ENCODE peak calls at places on chromosomes 2 and 18, in eight cellular contexts. G, L, W, Q, V, B, C and D are unnamed samples.

GRCh38 chr18:51110073-51110797 is 80.2 kb downstream of the SMAD4 start:
- DNase-seq in G (peak), L (peak), W (peak), Q (peak), V (no peak), B (peak), C (peak), D (peak)

GRCh38 chr18:26741041-26741440 is 124.5 kb downstream of the AQP4 start:
- DNase-seq in G (no peak), L (no peak), W (no peak), Q (no peak), V (no peak), B (no peak), C (no peak), D (no peak)

GRCh38 chr2:38248707-38249106 is 128.4 kb downstream of the ATL2 start:
- DNase-seq in G (no peak), L (no peak), W (no peak), Q (no peak), V (no peak), B (no peak), C (peak), D (no peak)

GRCh38 chr2:46656640-46657039 is 177.3 kb downstream of the TMEM247 start:
- DNase-seq in G (no peak), L (peak), W (no peak), Q (no peak), V (no peak), B (no peak), C (no peak), D (no peak)

GRCh38 chr2:8573234-8573941 is 108.5 kb upstream of the ID2 start:
- DNase-seq in G (peak), L (peak), W (no peak), Q (peak), V (no peak), B (peak), C (no peak), D (no peak)

GRCh38 chr2:169892951-169893350 is 65.7 kb downstream of the UBR3 start:
- DNase-seq in G (no peak), L (no peak), W (no peak), Q (no peak), V (no peak), B (no peak), C (no peak), D (no peak)

GRCh38 chr2:237351796-237352195 is 62.2 kb downstream of the COL6A3 start:
- DNase-seq in G (no peak), L (no peak), W (no peak), Q (no peak), V (no peak), B (no peak), C (no peak), D (no peak)

GRCh38 chr2:156470975-156471583 is 34.9 kb downstream of the GPD2 start:
- DNase-seq in G (no peak), L (no peak), W (no peak), Q (no peak), V (no peak), B (no peak), C (no peak), D (no peak)

GRCh38 chr2:36433311-36434217 is 78.0 kb downstream of the CRIM1 start:
- DNase-seq in G (no peak), L (peak), W (no peak), Q (peak), V (no peak), B (peak), C (no peak), D (peak)

GRCh38 chr2:72236445-72237067 is 88.9 kb upstream of the CYP26B1 start:
- DNase-seq in G (no peak), L (no peak), W (no peak), Q (no peak), V (no peak), B (no peak), C (no peak), D (no peak)

GRCh38 chr2:203327918-203328734 is at the start of gene ABI2:
- DNase-seq in G (peak), L (peak), W (peak), Q (peak), V (peak), B (peak), C (peak), D (peak)

GRCh38 chr2:38716185-38716584 is 35.0 kb downstream of the SRSF7 start:
- DNase-seq in G (no peak), L (no peak), W (no peak), Q (no peak), V (no peak), B (peak), C (no peak), D (no peak)

GRCh38 chr2:179758636-179759035 is 102.8 kb downstream of the ZNF385B start:
- DNase-seq in G (no peak), L (no peak), W (no peak), Q (no peak), V (no peak), B (no peak), C (no peak), D (no peak)

GRCh38 chr2:54348672-54349071 is 92.6 kb upstream of the TSPYL6 start:
- DNase-seq in G (no peak), L (no peak), W (no peak), Q (no peak), V (no peak), B (peak), C (no peak), D (no peak)

GRCh38 chr2:37599688-37600525 is 71.5 kb downstream of the CDC42EP3 start:
- DNase-seq in G (peak), L (no peak), W (no peak), Q (no peak), V (no peak), B (no peak), C (no peak), D (peak)

GRCh38 chr18:21167641-21168372 is 56.2 kb upstream of the ROCK1 start:
- DNase-seq in G (peak), L (no peak), W (no peak), Q (no peak), V (no peak), B (peak), C (no peak), D (peak)

GRCh38 chr2:98806266-98806697 is 75.3 kb upstream of the MGAT4A start:
- DNase-seq in G (peak), L (no peak), W (no peak), Q (peak), V (peak), B (no peak), C (peak), D (peak)

GRCh38 chr18:55102958-55103456 is 143.7 kb upstream of the CCDC68 start:
- DNase-seq in G (no peak), L (no peak), W (no peak), Q (no peak), V (no peak), B (no peak), C (no peak), D (no peak)

GRCh38 chr2:223588251-223588650 is 13.9 kb downstream of the SCG2 start:
- DNase-seq in G (no peak), L (no peak), W (no peak), Q (no peak), V (no peak), B (no peak), C (no peak), D (no peak)

GRCh38 chr2:38733300-38733971 is 17.7 kb downstream of the SRSF7 start:
- DNase-seq in G (no peak), L (no peak), W (no peak), Q (no peak), V (no peak), B (peak), C (no peak), D (no peak)

GRCh38 chr2:45713126-45713525 is 61.7 kb downstream of the PRKCE start:
- DNase-seq in G (no peak), L (no peak), W (no peak), Q (no peak), V (no peak), B (no peak), C (no peak), D (no peak)

GRCh38 chr2:120576509-120577474 is 158.9 kb upstream of the GLI2 start:
- DNase-seq in G (peak), L (no peak), W (no peak), Q (peak), V (no peak), B (no peak), C (peak), D (peak)
- H3K4me3 ChIP-seq in G (peak), L (no peak), W (no peak), Q (peak), V (peak), B (no peak), C (no peak), D (no peak)

GRCh38 chr2:163475815-163476214 is 260.0 kb downstream of the FIGN start:
- DNase-seq in G (no peak), L (no peak), W (no peak), Q (no peak), V (no peak), B (no peak), C (no peak), D (no peak)
- TF ChIP-seq EP300 in G (no peak), L (no peak), W (no peak), Q (no peak), V (no peak), B (no peak), C (no peak), D (no peak)

DNA sequence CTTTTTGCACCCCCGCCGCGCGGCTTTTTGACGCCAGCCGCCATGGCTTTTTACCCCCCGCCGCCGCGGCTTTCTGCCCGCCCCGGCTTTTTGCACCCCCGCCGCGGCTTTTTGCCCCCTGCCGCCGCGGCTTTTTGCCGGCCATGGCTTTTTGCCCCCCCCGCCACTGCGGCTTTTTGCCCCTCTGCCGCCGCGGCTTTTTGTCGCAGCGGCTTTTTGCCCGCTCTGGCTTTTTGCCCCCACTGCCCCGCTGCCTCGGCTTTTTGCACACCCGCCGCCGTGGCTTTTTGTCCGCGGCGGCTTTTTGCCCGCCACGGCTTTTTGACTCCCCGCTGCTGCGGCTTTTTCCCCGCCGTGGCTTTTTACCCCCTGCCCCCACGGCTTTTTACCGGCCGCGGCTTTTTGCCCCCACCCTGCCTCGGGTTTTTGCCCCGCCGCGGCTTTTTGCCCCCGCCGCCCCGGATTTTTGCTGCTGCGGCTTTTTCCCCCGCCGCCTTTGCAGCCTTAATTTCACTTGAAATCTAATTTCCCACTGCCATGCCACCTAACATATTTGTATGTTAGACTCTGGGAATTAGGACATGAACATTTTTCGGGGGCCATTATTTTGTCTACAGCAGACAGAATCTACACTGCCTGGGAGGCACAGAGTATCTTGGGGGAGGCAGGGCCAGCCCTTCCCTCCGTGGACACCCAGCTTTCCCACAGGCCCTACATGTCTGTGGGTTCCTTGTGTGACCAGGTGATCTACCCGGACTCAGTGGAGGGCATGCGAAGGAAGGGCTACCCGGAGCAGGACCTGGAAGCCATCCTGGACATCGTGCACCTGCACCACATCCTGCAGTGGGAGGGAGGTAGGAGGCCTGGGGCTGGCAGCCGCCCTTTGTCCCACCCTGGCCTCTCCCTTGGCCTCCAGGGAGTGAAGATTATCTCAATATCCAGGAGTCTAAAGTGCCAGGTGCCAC is 3031.0 kb upstream of the TEKT4 start:
- DNase-seq in G (no peak), L (no peak), W (no peak), Q (no peak), V (no peak), B (no peak), C (no peak), D (no peak)
- H3K4me3 ChIP-seq in G (peak), L (no peak), W (peak), Q (peak), V (peak), B (peak), C (no peak), D (no peak)

GRCh38 chr2:43331428-43331827 is 105.0 kb upstream of the ZFP36L2 start:
- DNase-seq in G (no peak), L (no peak), W (no peak), Q (no peak), V (no peak), B (no peak), C (peak), D (no peak)
- TF ChIP-seq EP300 in G (no peak), L (no peak), W (no peak), Q (no peak), V (no peak), B (no peak), C (peak), D (no peak)

GRCh38 chr2:172736419-172737174 is 952 bp downstream of the RAPGEF4 start:
- DNase-seq in G (no peak), L (no peak), W (no peak), Q (no peak), V (no peak), B (no peak), C (no peak), D (no peak)
- H3K4me3 ChIP-seq in G (peak), L (no peak), W (peak), Q (peak), V (peak), B (peak), C (peak), D (peak)

GRCh38 chr2:96888082-96889011 is 18.5 kb upstream of the SEMA4C start:
- DNase-seq in G (peak), L (no peak), W (no peak), Q (peak), V (no peak), B (no peak), C (no peak), D (peak)
- TF ChIP-seq EP300 in G (no peak), L (no peak), W (no peak), Q (no peak), V (no peak), B (no peak), C (no peak), D (no peak)

GRCh38 chr2:240925191-240925575 is 19.0 kb downstream of the CROCC2 start:
- DNase-seq in G (peak), L (peak), W (no peak), Q (peak), V (no peak), B (no peak), C (peak), D (peak)

GRCh38 chr2:240925576-240926515 is 19.7 kb downstream of the CROCC2 start:
- DNase-seq in G (peak), L (peak), W (no peak), Q (peak), V (no peak), B (no peak), C (peak), D (peak)

GRCh38 chr2:240928476-240929363 is 22.6 kb downstream of the CROCC2 start:
- DNase-seq in G (peak), L (peak), W (no peak), Q (peak), V (no peak), B (no peak), C (peak), D (no peak)

GRCh38 chr2:240927390-240927781 is 21.2 kb downstream of the CROCC2 start:
- DNase-seq in G (no peak), L (no peak), W (no peak), Q (no peak), V (no peak), B (no peak), C (no peak), D (no peak)

GRCh38 chr2:240926516-240927389 is 20.6 kb downstream of the CROCC2 start:
- DNase-seq in G (peak), L (peak), W (no peak), Q (peak), V (no peak), B (no peak), C (peak), D (peak)
- H3K4me3 ChIP-seq in G (no peak), L (no peak), W (no peak), Q (peak), V (peak), B (no peak), C (no peak), D (no peak)

GRCh38 chr18:77131100-77131651 is 1.4 kb downstream of the MBP start:
- DNase-seq in G (no peak), L (no peak), W (no peak), Q (peak), V (no peak), B (no peak), C (no peak), D (peak)
- TF ChIP-seq EP300 in G (no peak), L (no peak), W (no peak), Q (no peak), V (no peak), B (no peak), C (no peak), D (no peak)

DNA sequence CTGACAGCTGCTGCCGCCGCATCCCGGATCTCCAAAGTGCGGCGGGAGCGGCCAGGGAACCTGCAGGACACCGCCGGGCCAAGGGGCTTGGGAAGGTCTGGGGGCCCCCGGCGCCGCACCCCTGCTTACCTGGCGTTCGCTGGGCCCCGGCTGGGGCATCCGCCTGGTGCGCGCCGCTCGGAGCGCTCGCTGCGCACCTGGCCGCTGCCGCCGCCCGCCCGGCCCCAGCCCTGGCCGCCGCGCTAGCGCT is 321 bp downstream of the ATP8B1 start:
- DNase-seq in G (no peak), L (no peak), W (no peak), Q (no peak), V (no peak), B (no peak), C (no peak), D (no peak)
- H3K4me3 ChIP-seq in G (peak), L (peak), W (peak), Q (peak), V (peak), B (peak), C (peak), D (peak)